ENCODE peak calls at places on chromosomes 12 and 14, in nine cellular contexts. Y is left lung, P is mesothelial cell of epicardium, C is cardiac fibroblast, U is HFF-Myc, I is tibial artery, T is upper lobe of right lung, M is K562, S is GM23338. F is an unnamed sample.

GRCh38 chr14:24334431-24335271 is at the start of gene ADCY4:
- DNase-seq in Y (no peak), C (peak; percentile 18), M (no peak), I (no peak), P (no peak), U (no peak), T (no peak), S (peak; percentile 56), F (peak; percentile 84)

GRCh38 chr12:12661086-12661485 is 34.9 kb downstream of the GPR19 start:
- DNase-seq in I (no peak), P (no peak), U (no peak), Y (no peak), S (no peak), C (peak; percentile 88), M (no peak), T (no peak), F (no peak)

GRCh38 chr12:43221216-43221615 is 330.8 kb downstream of the ADAMTS20 start:
- DNase-seq in T (no peak), Y (no peak), M (no peak), U (no peak), S (peak; percentile 17), I (no peak), P (no peak), C (no peak), F (no peak)

GRCh38 chr14:35932136-35932535 is 106.0 kb downstream of the BRMS1L start:
- DNase-seq in U (no peak), S (no peak), M (no peak), C (no peak), I (no peak), Y (no peak), P (no peak), T (no peak), F (no peak)

GRCh38 chr12:73383584-73384229 is 1111.5 kb downstream of the TRHDE start:
- DNase-seq in M (no peak), T (no peak), C (no peak), U (no peak), S (no peak), Y (no peak), P (no peak), I (no peak), F (no peak)

GRCh38 chr12:43579240-43579639 is 27.2 kb upstream of the ADAMTS20 start:
- DNase-seq in Y (no peak), S (no peak), M (no peak), U (peak; percentile 1), C (no peak), I (no peak), T (no peak), P (no peak), F (no peak)

GRCh38 chr12:99658950-99659349 is 11.4 kb downstream of the GARIN6 start:
- DNase-seq in I (no peak), S (peak; percentile 11), M (no peak), T (no peak), Y (no peak), U (no peak), C (peak; percentile 2), P (no peak), F (no peak)

GRCh38 chr12:9651265-9651729 is 18.2 kb upstream of the CLEC2D start:
- DNase-seq in I (no peak), Y (no peak), U (no peak), P (no peak), T (no peak), S (no peak), M (no peak), C (peak; percentile 81), F (no peak)

GRCh38 chr12:4245446-4245845 is 28.1 kb upstream of the CCND2 start:
- DNase-seq in T (no peak), P (no peak), U (no peak), C (no peak), Y (no peak), M (no peak), S (no peak), I (no peak), F (no peak)

GRCh38 chr12:8038659-8039114 is 6.2 kb downstream of the FOXJ2 start:
- DNase-seq in S (peak; percentile 90), U (no peak), T (peak; percentile 84), M (peak; percentile 64), I (no peak), P (peak; percentile 44), Y (peak; percentile 76), C (peak; percentile 32), F (no peak)

GRCh38 chr14:43116341-43116740 is 1390.7 kb downstream of the FSCB start:
- DNase-seq in Y (no peak), T (no peak), I (no peak), M (no peak), C (no peak), U (no peak), S (no peak), P (no peak), F (no peak)

GRCh38 chr12:76180401-76181277 is 96.2 kb upstream of the NAP1L1 start:
- DNase-seq in T (no peak), S (peak; percentile 24), P (no peak), M (peak; percentile 70), U (no peak), Y (no peak), C (no peak), I (no peak), F (no peak)

GRCh38 chr14:20698934-20699333 is 10.4 kb downstream of the ANG start:
- DNase-seq in T (no peak), S (no peak), Y (no peak), P (no peak), I (no peak), M (no peak), U (no peak), C (no peak), F (no peak)

GRCh38 chr14:20692111-20692751 is 3.7 kb downstream of the ANG start:
- DNase-seq in M (no peak), T (no peak), C (no peak), S (no peak), I (no peak), P (no peak), Y (no peak), U (no peak), F (no peak)

GRCh38 chr14:20696776-20697175 is 8.2 kb downstream of the ANG start:
- DNase-seq in T (no peak), Y (no peak), M (no peak), P (no peak), S (no peak), C (no peak), I (no peak), U (no peak), F (no peak)

GRCh38 chr14:20697273-20698017 is 8.9 kb downstream of the ANG start:
- DNase-seq in P (peak; percentile 76), U (peak; percentile 30), C (peak; percentile 88), Y (peak; percentile 60), S (peak; percentile 77), I (peak; percentile 68), T (no peak), M (peak; percentile 68), F (no peak)

GRCh38 chr14:20698018-20698329 is 9.4 kb downstream of the ANG start:
- DNase-seq in T (no peak), I (no peak), U (no peak), C (no peak), M (no peak), P (no peak), S (no peak), Y (no peak), F (no peak)
- TF ChIP-seq CTCF in T (no peak), I (no peak), U (no peak), C (no peak), M (no peak), P (no peak), S (no peak), Y (no peak), F (no peak)

GRCh38 chr14:103104654-103105511 is 10.4 kb downstream of the EXOC3L4 start:
- DNase-seq in S (peak; percentile 80), U (no peak), C (peak; percentile 47), M (peak; percentile 71), I (no peak), P (peak; percentile 89), T (peak; percentile 89), Y (peak; percentile 71), F (no peak)

GRCh38 chr14:103101964-103102688 is 7.6 kb downstream of the EXOC3L4 start:
- DNase-seq in C (no peak), I (no peak), T (no peak), S (peak; percentile 66), Y (no peak), P (no peak), U (no peak), M (no peak), F (no peak)

GRCh38 chr14:103102689-103103260 is 8.2 kb downstream of the EXOC3L4 start:
- DNase-seq in M (no peak), P (no peak), Y (no peak), S (peak; percentile 56), I (no peak), T (no peak), U (no peak), C (no peak), F (no peak)

GRCh38 chr14:103104389-103104653 is 9.8 kb downstream of the EXOC3L4 start:
- DNase-seq in U (no peak), I (no peak), C (no peak), T (no peak), Y (no peak), P (no peak), M (no peak), S (no peak), F (no peak)

GRCh38 chr14:103103461-103104388 is 9.2 kb downstream of the EXOC3L4 start:
- DNase-seq in I (no peak), U (no peak), P (no peak), Y (peak; percentile 65), T (peak; percentile 82), S (peak; percentile 55), C (peak; percentile 50), M (no peak), F (no peak)
- TF ChIP-seq CTCF in I (no peak), U (peak; percentile 9), P (no peak), Y (peak; percentile 27), T (peak; percentile 24), S (no peak), C (peak; percentile 30), M (no peak), F (no peak)

DNA sequence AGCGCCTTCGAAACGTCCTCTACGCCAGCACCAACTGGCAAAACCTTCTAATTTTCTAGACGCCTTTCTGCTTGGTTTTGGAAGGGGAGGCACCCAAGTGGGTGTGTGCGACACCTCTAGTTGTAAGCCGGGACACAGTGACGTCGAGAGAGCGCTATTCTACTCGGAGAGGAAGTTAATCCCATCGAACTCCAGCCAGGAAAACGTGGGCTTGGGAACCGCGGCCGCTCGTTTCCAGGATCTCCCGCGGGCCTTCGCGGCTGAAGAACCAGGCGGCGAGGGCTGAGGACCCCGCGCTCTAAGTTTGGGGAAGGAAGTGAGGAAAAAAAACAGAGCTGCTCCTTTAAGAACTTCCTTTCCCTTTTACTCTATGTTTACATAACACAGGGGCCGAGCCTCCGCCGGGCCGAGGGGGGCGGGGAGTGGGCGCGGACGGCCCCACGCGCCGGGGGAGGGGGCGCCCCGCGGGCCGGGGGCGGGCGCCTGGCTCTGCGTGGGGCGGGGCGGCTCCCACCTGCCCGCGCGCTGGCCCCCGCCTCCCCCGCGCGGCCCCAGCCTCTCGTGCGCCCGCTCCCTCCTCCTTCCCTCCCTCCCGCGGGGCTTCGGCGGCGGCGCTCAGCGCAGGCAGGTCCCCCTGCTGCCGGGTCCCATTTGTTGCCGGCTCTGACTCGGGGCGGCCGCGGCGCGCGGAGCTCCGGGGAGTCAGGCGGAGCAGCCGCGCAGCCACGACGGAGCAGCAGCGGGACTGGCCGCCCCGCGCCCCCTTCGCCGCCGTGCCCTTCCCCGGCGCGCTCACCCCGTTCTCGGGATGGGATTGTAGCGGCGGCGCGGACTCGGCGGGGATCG is at the start of gene PELI2:
- DNase-seq in S (peak; percentile 84), U (no peak), P (peak; percentile 84), T (peak; percentile 93), I (peak; percentile 74), M (peak; percentile 54), Y (peak; percentile 80), C (peak; percentile 68), F (peak; percentile 92)
- TF ChIP-seq CTCF in S (no peak), U (no peak), P (no peak), T (no peak), I (peak; percentile 16), M (peak; percentile 28), Y (peak; percentile 17), C (no peak), F (peak; percentile 42)

GRCh38 chr14:92352158-92352985 is 29.4 kb downstream of the SLC24A4 start:
- DNase-seq in S (peak; percentile 69), C (peak; percentile 45), T (no peak), M (peak; percentile 32), P (no peak), U (no peak), I (no peak), Y (no peak), F (no peak)
- TF ChIP-seq CTCF in S (peak; percentile 83), C (peak; percentile 36), T (peak; percentile 37), M (peak; percentile 47), P (no peak), U (peak; percentile 62), I (peak; percentile 5), Y (peak; percentile 34), F (peak; percentile 31)

F was measured in osteocyte.